ENCODE peak calls at places on chromosomes 12 and 14, in four cellular contexts. W, A, T and M are unnamed samples.

GRCh38 chr12:65725376-65725775 is 98.9 kb upstream of the HMGA2 start:
- DNase-seq in W (no peak), A (no peak), T (peak; percentile 46), M (peak; percentile 45)

GRCh38 chr12:68612245-68612644 is 1.5 kb downstream of the RAP1B start:
- DNase-seq in W (no peak), A (no peak), T (peak; percentile 59), M (peak; percentile 39)

GRCh38 chr14:31692376-31692781 is 131.2 kb downstream of the NUBPL start:
- DNase-seq in W (peak; percentile 11), A (no peak), T (peak; percentile 5), M (peak; percentile 21)

GRCh38 chr12:14417717-14418116 is 52.2 kb downstream of the ATF7IP start:
- DNase-seq in W (peak; percentile 25), A (peak; percentile 76), T (peak; percentile 92), M (peak; percentile 94)

GRCh38 chr14:100581228-100582145 is 5.7 kb downstream of the BEGAIN start:
- DNase-seq in W (no peak), A (no peak), T (no peak), M (no peak)

GRCh38 chr14:53458368-53458814 is 305.3 kb upstream of the DDHD1 start:
- DNase-seq in W (peak; percentile 31), A (peak; percentile 32), T (peak; percentile 77), M (peak; percentile 74)

GRCh38 chr12:29743801-29744200 is 39.9 kb downstream of the TMTC1 start:
- DNase-seq in W (peak; percentile 11), A (peak; percentile 80), T (peak; percentile 93), M (peak; percentile 87)

GRCh38 chr12:49810159-49810459 is 18.1 kb downstream of the NCKAP5L start:
- DNase-seq in W (no peak), A (no peak), T (no peak), M (no peak)

GRCh38 chr14:53190938-53191337 is 37.8 kb upstream of the DDHD1 start:
- DNase-seq in W (no peak), A (no peak), T (peak; percentile 12), M (peak; percentile 58)

GRCh38 chr14:94043756-94044475 is 17.8 kb downstream of the OTUB2 start:
- DNase-seq in W (no peak), A (no peak), T (no peak), M (no peak)

GRCh38 chr12:25155031-25155576 is 39.9 kb downstream of the DNAI7 start:
- DNase-seq in W (peak; percentile 11), A (peak; percentile 39), T (peak; percentile 87), M (peak; percentile 57)

GRCh38 chr14:61894452-61895077 is 132.3 kb downstream of the SNAPC1 start:
- DNase-seq in W (no peak), A (peak; percentile 16), T (peak; percentile 70), M (peak; percentile 79)

GRCh38 chr14:93691042-93691780 is 97.1 kb downstream of the PRIMA1 start:
- DNase-seq in W (no peak), A (no peak), T (no peak), M (no peak)

GRCh38 chr14:57209561-57209960 is 59.1 kb downstream of the EXOC5 start:
- DNase-seq in W (peak; percentile 49), A (peak; percentile 29), T (peak; percentile 73), M (peak; percentile 44)

GRCh38 chr14:99497894-99498293 is 16.7 kb downstream of the CCNK start:
- DNase-seq in W (no peak), A (no peak), T (no peak), M (no peak)

GRCh38 chr14:53285806-53286205 is 132.7 kb upstream of the DDHD1 start:
- DNase-seq in W (no peak), A (no peak), T (no peak), M (peak; percentile 24)

GRCh38 chr12:98418357-98419075 is 96.9 kb upstream of the TMPO start:
- DNase-seq in W (peak; percentile 99), A (peak; percentile 83), T (peak; percentile 93), M (peak; percentile 97)

GRCh38 chr12:69059465-69060457 is 126.8 kb upstream of the CPM start:
- DNase-seq in W (peak; percentile 70), A (peak; percentile 54), T (peak; percentile 96), M (peak; percentile 95)

GRCh38 chr12:54725233-54725843 is 77.2 kb upstream of the DCD start:
- DNase-seq in W (no peak), A (no peak), T (no peak), M (peak; percentile 30)

GRCh38 chr14:50943943-50944646 is at the start of gene PYGL:
- DNase-seq in W (no peak), A (no peak), T (peak; percentile 49), M (peak; percentile 58)

GRCh38 chr14:105151131-105151837 is 17.3 kb downstream of the JAG2 start:
- DNase-seq in W (no peak), A (no peak), T (no peak), M (no peak)

GRCh38 chr12:2877959-2878732 is 1.1 kb downstream of the RHNO1 start:
- DNase-seq in W (no peak), A (no peak), T (peak; percentile 53), M (peak; percentile 35)

GRCh38 chr12:63298386-63298930 is 147.5 kb upstream of the AVPR1A start:
- DNase-seq in W (no peak), A (no peak), T (no peak), M (peak; percentile 14)

DNA sequence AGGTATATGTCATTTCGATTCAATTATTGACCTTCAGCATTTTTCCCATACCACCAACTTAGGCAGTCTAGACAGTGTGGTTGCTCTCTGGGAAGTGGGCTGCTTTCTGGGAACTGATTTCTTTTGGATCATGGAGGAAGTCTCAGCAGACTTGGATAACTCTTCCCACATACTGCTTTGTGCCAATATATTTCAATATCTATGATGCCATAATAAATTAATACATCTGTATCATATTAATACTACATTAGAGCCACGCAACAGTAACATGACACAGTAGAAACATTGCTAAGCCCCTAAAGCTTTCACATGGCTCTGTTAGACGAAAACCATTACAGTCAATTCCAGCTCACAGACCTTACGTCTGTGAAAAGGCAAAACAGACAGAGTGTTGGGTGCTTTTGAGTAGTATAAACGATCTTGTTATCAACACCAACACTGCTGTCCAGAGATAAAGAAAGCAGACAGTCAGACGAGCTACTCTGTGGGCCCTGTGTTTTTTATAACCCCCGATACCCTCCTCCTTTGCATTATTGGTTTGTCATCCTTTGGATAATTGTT is 439.8 kb downstream of the ADAMTS20 start:
- DNase-seq in W (no peak), A (no peak), T (no peak), M (no peak)
- H3K4me3 ChIP-seq in W (no peak overlapping the region), A (no peak overlapping the region), T (no peak overlapping the region), M (no peak overlapping the region)

GRCh38 chr14:33676135-33676566 is 274.7 kb downstream of the EGLN3 start:
- DNase-seq in W (no peak), A (no peak), T (no peak), M (peak; percentile 67)
- TF ChIP-seq CTCF in W (peak; percentile 54), A (peak; percentile 18), T (no peak), M (peak; percentile 58)

GRCh38 chr12:122894173-122895121 is 1.5 kb downstream of the VPS37B start:
- DNase-seq in W (no peak), A (no peak), T (no peak), M (no peak)

GRCh38 chr12:122896662-122897061 is 738 bp upstream of the VPS37B start:
- DNase-seq in W (no peak), A (no peak), T (no peak), M (no peak)

GRCh38 chr12:122893208-122894151 is 2.4 kb downstream of the VPS37B start:
- DNase-seq in W (no peak), A (no peak), T (no peak), M (no peak)

GRCh38 chr12:122895757-122896636 is at the start of gene VPS37B:
- DNase-seq in W (no peak), A (no peak), T (peak; percentile 90), M (peak; percentile 91)

GRCh38 chr12:122895290-122895689 is 634 bp downstream of the VPS37B start:
- DNase-seq in W (no peak), A (no peak), T (no peak), M (no peak)
- H3K4me3 ChIP-seq in W (peak overlapping the region; percentile 92), A (peak overlapping the region; percentile 92), T (peak overlapping the region; percentile 97), M (peak overlapping the region; percentile 80)

DNA sequence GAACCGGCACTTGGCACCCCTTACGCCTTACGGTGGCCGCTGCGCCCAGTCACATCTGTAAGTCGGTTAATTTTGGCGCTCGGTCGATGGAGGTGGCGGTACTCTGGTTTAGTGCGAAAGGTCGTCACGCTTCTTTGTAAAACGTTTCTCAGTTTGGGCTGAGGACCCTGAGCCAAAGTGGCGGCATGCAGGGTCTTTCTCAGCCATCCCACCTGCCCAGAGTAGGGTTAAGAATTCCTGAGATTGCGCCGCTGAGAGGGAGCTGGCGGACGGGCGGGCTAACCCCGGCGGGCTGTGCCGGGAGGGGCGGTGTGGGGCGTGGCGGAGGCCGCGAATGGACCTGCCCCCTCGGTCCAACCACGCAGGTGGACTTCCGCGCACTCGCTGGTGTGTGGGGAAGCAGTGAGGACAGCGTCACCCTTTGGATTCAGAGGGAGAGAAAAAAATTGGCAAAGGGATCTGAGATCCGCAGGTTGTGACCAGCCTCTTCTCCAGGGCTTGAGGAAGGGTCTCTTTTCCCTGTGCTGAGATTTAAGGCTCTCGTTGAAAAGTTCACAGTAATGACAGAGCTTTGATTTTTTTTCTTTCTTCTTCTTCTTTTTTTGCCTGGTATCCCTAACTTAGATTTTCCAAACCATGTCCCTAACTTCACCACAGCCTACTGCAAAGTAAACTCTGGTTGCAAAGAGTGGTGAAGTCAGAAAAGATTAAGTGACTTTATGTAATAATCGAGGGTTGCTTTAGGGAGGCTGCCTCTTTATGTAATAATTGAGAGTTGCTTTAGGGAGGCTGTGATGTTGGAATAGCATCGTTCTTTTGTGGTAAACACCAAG is 602 bp upstream of the FBXO33 start:
- DNase-seq in W (peak; percentile 37), A (no peak), T (peak; percentile 65), M (peak; percentile 78)
- TF ChIP-seq CTCF in W (peak; percentile 1), A (peak; percentile 14), T (peak; percentile 7), M (no peak)

DNA sequence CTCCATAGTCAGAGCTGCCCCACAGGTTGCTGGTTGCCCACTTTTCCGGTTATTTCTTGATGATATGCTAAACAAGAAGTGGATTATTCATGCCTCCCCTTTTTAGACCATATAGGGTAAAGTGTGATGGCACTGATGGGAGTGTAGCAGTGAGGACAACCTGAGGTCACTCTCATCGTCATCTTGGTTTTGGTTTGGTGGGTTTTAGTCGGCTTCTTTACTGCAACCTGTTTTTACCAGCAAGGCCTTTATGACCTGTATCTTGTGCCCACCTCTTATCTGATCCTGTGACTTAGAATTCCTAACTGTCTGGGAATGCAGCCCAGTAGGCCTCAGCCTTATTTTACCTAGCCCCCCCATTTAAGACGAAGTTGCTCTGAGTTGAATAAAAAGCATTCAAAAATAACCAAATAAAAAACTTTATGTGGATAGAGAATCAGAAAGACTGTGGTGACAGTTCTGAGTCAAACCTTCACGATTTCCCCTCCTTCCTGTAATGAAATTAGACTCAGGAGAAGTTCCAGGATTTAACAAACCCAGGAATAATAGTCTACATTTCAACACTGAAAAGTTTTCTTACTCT is 144.2 kb downstream of the PAWR start:
- DNase-seq in W (peak; percentile 74), A (no peak), T (no peak), M (no peak)
- H3K4me3 ChIP-seq in W (no peak overlapping the region), A (no peak overlapping the region), T (no peak overlapping the region), M (no peak overlapping the region)

GRCh38 chr14:103870891-103871595 is 23.7 kb upstream of the PPP1R13B start:
- DNase-seq in W (no peak), A (no peak), T (no peak), M (no peak)
- TF ChIP-seq CTCF in W (no peak), A (no peak), T (no peak), M (no peak)

GRCh38 chr14:92666251-92666650 is 82.2 kb downstream of the LGMN start:
- DNase-seq in W (no peak), A (no peak), T (no peak), M (no peak)
- H3K4me3 ChIP-seq in W (no peak overlapping the region), A (no peak overlapping the region), T (no peak overlapping the region), M (no peak overlapping the region)